ENCODE peak calls at places on chromosome 14, in five cellular contexts. B is AG08395, Q is OCI-M1, L is stomach, D is NCI-H460. E is an unnamed sample.

GRCh38 chr14:98218213-98218612 is 1053.8 kb downstream of the BCL11B start:
- DNase-seq in D (no peak), L (no peak), Q (no peak), B (no peak), E (no peak)

GRCh38 chr14:86973177-86973576 is 1019.8 kb downstream of the GALC start:
- DNase-seq in Q (no peak), D (no peak), B (no peak), L (no peak), E (no peak)

GRCh38 chr14:54147285-54147684 is 190.7 kb upstream of the BMP4 start:
- DNase-seq in Q (peak), B (no peak), L (no peak), D (no peak), E (peak)

GRCh38 chr14:73173092-73173735 is 36.9 kb downstream of the PSEN1 start:
- DNase-seq in B (peak), Q (peak), L (no peak), D (peak), E (peak)

GRCh38 chr14:102511538-102511937 is 2.0 kb upstream of the ANKRD9 start:
- DNase-seq in Q (no peak), D (no peak), B (no peak), L (no peak), E (no peak)

GRCh38 chr14:72049462-72049861 is 117.2 kb downstream of the RGS6 start:
- DNase-seq in B (no peak), L (no peak), Q (peak), D (no peak), E (no peak)

GRCh38 chr14:60807971-60808370 is 73.4 kb downstream of the MNAT1 start:
- DNase-seq in L (no peak), B (no peak), Q (no peak), D (no peak), E (peak)

GRCh38 chr14:105864651-105865265 is 338.4 kb downstream of the TMEM121 start:
- DNase-seq in L (peak), B (no peak), Q (no peak), D (no peak), E (no peak)

GRCh38 chr14:50012644-50013043 is 103.7 kb downstream of the VCPKMT start:
- DNase-seq in B (peak), Q (no peak), L (no peak), D (no peak), E (no peak)

GRCh38 chr14:45201908-45202307 is 51.1 kb downstream of the MIS18BP1 start:
- DNase-seq in B (peak), L (no peak), D (peak), Q (peak), E (no peak)

GRCh38 chr14:97281741-97282140 is 484.6 kb downstream of the VRK1 start:
- DNase-seq in L (no peak), B (no peak), Q (no peak), D (no peak), E (no peak)

GRCh38 chr14:51776102-51776894 is 84.1 kb upstream of the GNG2 start:
- DNase-seq in Q (peak), D (peak), B (peak), L (no peak), E (peak)

GRCh38 chr14:24316597-24316950 is 5.3 kb downstream of the LTB4R start:
- DNase-seq in B (no peak), Q (no peak), D (no peak), L (no peak), E (no peak)

GRCh38 chr14:23093993-23094665 is 807 bp downstream of the ACIN1 start:
- DNase-seq in D (no peak), Q (no peak), B (no peak), L (no peak), E (peak)

GRCh38 chr14:24712374-24712773 is 78.4 kb upstream of the GZMB start:
- DNase-seq in L (no peak), B (no peak), Q (no peak), D (no peak), E (no peak)

GRCh38 chr14:25537846-25538455 is 488.0 kb upstream of the STXBP6 start:
- DNase-seq in D (peak), L (peak), B (no peak), Q (peak), E (no peak)

E was measured in dermis microvascular lymphatic vessel endothelial cell.